ENCODE peak calls at places on chromosomes 1 and 21, in seven cellular contexts. D, T, Y, F, B, Q and X are unnamed samples.
A peak's percentile ranks its signal among the peaks of the same experiment; 100 is the strongest.

GRCh38 chr21:41612674-41613250 is 104.8 kb upstream of the TMPRSS2 start:
- DNase-seq in Y (peak; percentile 83), F (peak; percentile 15), T (peak; percentile 76), Q (peak; percentile 79), D (peak; percentile 88), B (no peak), X (no peak)

GRCh38 chr1:229819091-229819490 is 193.0 kb downstream of the URB2 start:
- DNase-seq in D (no peak), T (no peak), F (no peak), B (no peak), Y (no peak), Q (no peak), X (no peak)

GRCh38 chr1:174768949-174769348 is 230.8 kb upstream of the CACYBP start:
- DNase-seq in B (no peak), T (no peak), Q (no peak), D (no peak), F (no peak), Y (no peak), X (no peak)

GRCh38 chr1:59198565-59198964 is 98.3 kb upstream of the FGGY start:
- DNase-seq in B (no peak), F (no peak), T (no peak), D (no peak), Y (no peak), Q (no peak), X (no peak)

GRCh38 chr1:92476071-92476607 is 10.6 kb downstream of the GFI1 start:
- DNase-seq in Y (no peak), D (peak; percentile 49), T (no peak), F (no peak), B (no peak), Q (no peak), X (no peak)

GRCh38 chr1:159925713-159926066 is 383 bp upstream of the TAGLN2 start:
- DNase-seq in B (no peak), Q (peak; percentile 60), D (peak; percentile 56), T (peak; percentile 51), Y (no peak), F (no peak), X (no peak)

GRCh38 chr1:245805503-245805902 is 650.7 kb downstream of the KIF26B start:
- DNase-seq in B (no peak), F (no peak), D (no peak), T (no peak), Q (no peak), Y (no peak), X (no peak)

GRCh38 chr1:54172614-54173312 is 20.0 kb upstream of the CDCP2 start:
- DNase-seq in B (no peak), D (no peak), Y (no peak), F (no peak), Q (no peak), T (no peak), X (no peak)

GRCh38 chr1:89545264-89546038 is 20.8 kb downstream of the LRRC8B start:
- DNase-seq in Q (no peak), B (no peak), F (no peak), D (no peak), Y (no peak), T (peak; percentile 79), X (peak; percentile 16)

GRCh38 chr1:27475707-27476106 is 14.3 kb downstream of the WASF2 start:
- DNase-seq in D (no peak), B (no peak), F (no peak), T (no peak), Y (no peak), Q (no peak), X (no peak)

GRCh38 chr1:21882721-21883415 is 54.2 kb downstream of the HSPG2 start:
- DNase-seq in F (no peak), T (no peak), Q (no peak), B (no peak), Y (no peak), D (no peak), X (no peak)
- TF ChIP-seq JUND in F (no peak), T (no peak), Q (no peak), B (no peak), Y (no peak), D (no peak), X (no peak)

GRCh38 chr1:109167114-109167513 is 46.6 kb upstream of the SARS1 start:
- DNase-seq in D (no peak), Y (no peak), B (peak; percentile 74), F (no peak), T (no peak), Q (no peak), X (no peak)
- TF ChIP-seq JUND in D (no peak), Y (no peak), B (no peak), F (no peak), T (no peak), Q (no peak), X (no peak)

GRCh38 chr1:232226197-232226681 is 403.7 kb downstream of the SIPA1L2 start:
- DNase-seq in T (no peak), F (no peak), D (peak; percentile 63), Y (peak; percentile 17), B (no peak), Q (no peak), X (no peak)
- TF ChIP-seq JUND in T (no peak), F (no peak), D (no peak), Y (no peak), B (no peak), Q (peak; percentile 7), X (no peak)

DNA sequence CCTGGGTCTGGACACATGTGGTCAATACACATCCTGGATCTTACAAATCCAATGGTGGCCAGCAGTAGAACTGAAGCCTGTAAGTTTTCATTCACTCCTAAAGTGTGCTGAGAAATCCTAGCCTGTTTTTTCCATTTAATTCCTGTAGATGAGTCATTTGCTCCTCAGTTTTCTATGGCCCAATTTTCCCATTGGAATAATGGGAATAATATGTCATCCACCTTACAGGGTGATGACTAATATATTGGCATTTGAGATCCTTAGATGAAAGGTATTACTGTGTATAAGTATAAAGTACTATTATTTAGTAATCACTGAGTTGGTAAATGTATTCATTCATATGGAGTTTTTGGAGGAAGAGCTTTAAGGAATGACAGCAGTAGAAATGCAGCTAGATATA is 89.7 kb upstream of the ADAR start:
- DNase-seq in Q (no peak), T (no peak), D (no peak), Y (no peak), F (no peak), B (no peak), X (peak; percentile 60)
- TF ChIP-seq JUND in Q (peak; percentile 8), T (no peak), D (no peak), Y (no peak), F (no peak), B (no peak), X (peak; percentile 91)

GRCh38 chr1:204296431-204296988 is 63.2 kb downstream of the PLEKHA6 start:
- DNase-seq in F (peak; percentile 41), Q (no peak), T (no peak), D (no peak), Y (no peak), B (no peak), X (no peak)
- TF ChIP-seq JUND in F (no peak), Q (no peak), T (no peak), D (no peak), Y (no peak), B (no peak), X (no peak)

GRCh38 chr1:206498685-206499084 is 8.6 kb upstream of the RASSF5 start:
- DNase-seq in Q (no peak), T (no peak), Y (no peak), B (no peak), D (no peak), F (no peak), X (no peak)
- TF ChIP-seq JUND in Q (no peak), T (no peak), Y (no peak), B (no peak), D (peak; percentile 62), F (no peak), X (no peak)